ENCODE peak calls at places on chromosome 10, in seven cellular contexts. One of them, this sample, is unnamed.

GRCh38 chr10:132904814-132905649 is 37.3 kb downstream of the CFAP46 start:
- DNase-seq in HepG2: peak
- DNase-seq in GM23338: no peak
- DNase-seq in HCT116: no peak
- DNase-seq in Panc1: no peak
- DNase-seq in HL-60: no peak
- DNase-seq in A549: no peak
- DNase-seq in this sample: peak

GRCh38 chr10:103177123-103177522 is 15.9 kb downstream of the NT5C2 start:
- DNase-seq in GM23338: no peak
- DNase-seq in Panc1: no peak
- DNase-seq in HCT116: no peak
- DNase-seq in HepG2: no peak
- DNase-seq in A549: no peak
- DNase-seq in HL-60: no peak
- DNase-seq in this sample: no peak

GRCh38 chr10:22849077-22849810 is 78.6 kb upstream of the ARMC3 start:
- DNase-seq in A549: no peak
- DNase-seq in HL-60: no peak
- DNase-seq in HepG2: peak
- DNase-seq in Panc1: no peak
- DNase-seq in GM23338: no peak
- DNase-seq in HCT116: no peak
- DNase-seq in this sample: no peak

GRCh38 chr10:61943699-61944444 is 42.4 kb downstream of the ARID5B start:
- DNase-seq in HCT116: no peak
- DNase-seq in HepG2: no peak
- DNase-seq in Panc1: no peak
- DNase-seq in A549: no peak
- DNase-seq in HL-60: no peak
- DNase-seq in GM23338: no peak
- DNase-seq in this sample: no peak

GRCh38 chr10:7826971-7827370 is 8.7 kb downstream of the TAF3 start:
- DNase-seq in A549: peak
- DNase-seq in HCT116: no peak
- DNase-seq in HL-60: no peak
- DNase-seq in Panc1: no peak
- DNase-seq in GM23338: peak
- DNase-seq in HepG2: no peak
- DNase-seq in this sample: peak

GRCh38 chr10:6269953-6270867 is 67.5 kb downstream of the PFKFB3 start:
- DNase-seq in HL-60: no peak
- DNase-seq in Panc1: no peak
- DNase-seq in A549: no peak
- DNase-seq in HepG2: no peak
- DNase-seq in GM23338: no peak
- DNase-seq in HCT116: no peak
- DNase-seq in this sample: no peak

GRCh38 chr10:84076540-84077195 is 62.6 kb upstream of the GHITM start:
- DNase-seq in HCT116: no peak
- DNase-seq in Panc1: no peak
- DNase-seq in HepG2: peak
- DNase-seq in A549: no peak
- DNase-seq in HL-60: no peak
- DNase-seq in GM23338: peak
- DNase-seq in this sample: peak

GRCh38 chr10:44988957-44989620 is 10.5 kb upstream of the DEPP1 start:
- DNase-seq in GM23338: no peak
- DNase-seq in HCT116: no peak
- DNase-seq in HepG2: no peak
- DNase-seq in Panc1: no peak
- DNase-seq in A549: no peak
- DNase-seq in HL-60: no peak
- DNase-seq in this sample: no peak

GRCh38 chr10:43891241-43891640 is 242.6 kb upstream of the ZNF32 start:
- DNase-seq in HL-60: no peak
- DNase-seq in A549: no peak
- DNase-seq in HepG2: no peak
- DNase-seq in GM23338: no peak
- DNase-seq in HCT116: no peak
- DNase-seq in Panc1: no peak
- DNase-seq in this sample: no peak

GRCh38 chr10:48656241-48656921 is 28.3 kb upstream of the WDFY4 start:
- DNase-seq in HepG2: peak
- DNase-seq in HCT116: peak
- DNase-seq in GM23338: peak
- DNase-seq in A549: peak
- DNase-seq in Panc1: peak
- DNase-seq in HL-60: peak
- DNase-seq in this sample: peak

GRCh38 chr10:19956633-19957032 is 140.4 kb downstream of the PLXDC2 start:
- DNase-seq in A549: no peak
- DNase-seq in Panc1: no peak
- DNase-seq in HepG2: no peak
- DNase-seq in HL-60: no peak
- DNase-seq in GM23338: no peak
- DNase-seq in HCT116: no peak
- DNase-seq in this sample: no peak

GRCh38 chr10:131980321-131980720 is 1.4 kb downstream of the BNIP3 start:
- DNase-seq in HCT116: no peak
- DNase-seq in A549: no peak
- DNase-seq in GM23338: no peak
- DNase-seq in Panc1: no peak
- DNase-seq in HL-60: no peak
- DNase-seq in HepG2: no peak
- DNase-seq in this sample: no peak

GRCh38 chr10:58621379-58622077 is 108.9 kb downstream of the BICC1 start:
- DNase-seq in Panc1: no peak
- DNase-seq in A549: no peak
- DNase-seq in HCT116: no peak
- DNase-seq in GM23338: no peak
- DNase-seq in HepG2: no peak
- DNase-seq in HL-60: no peak
- DNase-seq in this sample: no peak

GRCh38 chr10:21315321-21316220 is 209.9 kb downstream of the SKIDA1 start:
- DNase-seq in HepG2: peak
- DNase-seq in HL-60: no peak
- DNase-seq in GM23338: peak
- DNase-seq in HCT116: no peak
- DNase-seq in A549: peak
- DNase-seq in Panc1: no peak
- DNase-seq in this sample: no peak

GRCh38 chr10:30043476-30044270 is 15.7 kb downstream of the JCAD start:
- DNase-seq in A549: no peak
- DNase-seq in Panc1: no peak
- DNase-seq in HL-60: no peak
- DNase-seq in GM23338: no peak
- DNase-seq in HepG2: no peak
- DNase-seq in HCT116: no peak
- DNase-seq in this sample: no peak

GRCh38 chr10:124888262-124888661 is 53.7 kb upstream of the ZRANB1 start:
- DNase-seq in HL-60: no peak
- DNase-seq in GM23338: no peak
- DNase-seq in Panc1: no peak
- DNase-seq in A549: no peak
- DNase-seq in HepG2: no peak
- DNase-seq in HCT116: no peak
- DNase-seq in this sample: no peak

GRCh38 chr10:56116684-56117083 is 244.4 kb downstream of the ZWINT start:
- DNase-seq in Panc1: no peak
- DNase-seq in HepG2: peak
- DNase-seq in A549: no peak
- DNase-seq in HCT116: no peak
- DNase-seq in HL-60: no peak
- DNase-seq in GM23338: peak
- DNase-seq in this sample: no peak

GRCh38 chr10:74097776-74098175 is 52.9 kb downstream of the AP3M1 start:
- DNase-seq in A549: no peak
- DNase-seq in Panc1: no peak
- DNase-seq in HCT116: no peak
- DNase-seq in GM23338: no peak
- DNase-seq in HepG2: no peak
- DNase-seq in HL-60: no peak
- DNase-seq in this sample: no peak

GRCh38 chr10:74096777-74097176 is 53.9 kb downstream of the AP3M1 start:
- DNase-seq in HepG2: no peak
- DNase-seq in A549: no peak
- DNase-seq in Panc1: no peak
- DNase-seq in HL-60: no peak
- DNase-seq in GM23338: no peak
- DNase-seq in HCT116: no peak
- DNase-seq in this sample: no peak

GRCh38 chr10:74104480-74104879 is 46.1 kb downstream of the AP3M1 start:
- DNase-seq in HepG2: no peak
- DNase-seq in HCT116: no peak
- DNase-seq in A549: no peak
- DNase-seq in HL-60: no peak
- DNase-seq in Panc1: no peak
- DNase-seq in GM23338: no peak
- DNase-seq in this sample: no peak

GRCh38 chr10:74103560-74104248 is 46.9 kb downstream of the AP3M1 start:
- DNase-seq in HL-60: no peak
- DNase-seq in HCT116: peak
- DNase-seq in A549: peak
- DNase-seq in GM23338: peak
- DNase-seq in Panc1: no peak
- DNase-seq in HepG2: no peak
- DNase-seq in this sample: no peak

DNA sequence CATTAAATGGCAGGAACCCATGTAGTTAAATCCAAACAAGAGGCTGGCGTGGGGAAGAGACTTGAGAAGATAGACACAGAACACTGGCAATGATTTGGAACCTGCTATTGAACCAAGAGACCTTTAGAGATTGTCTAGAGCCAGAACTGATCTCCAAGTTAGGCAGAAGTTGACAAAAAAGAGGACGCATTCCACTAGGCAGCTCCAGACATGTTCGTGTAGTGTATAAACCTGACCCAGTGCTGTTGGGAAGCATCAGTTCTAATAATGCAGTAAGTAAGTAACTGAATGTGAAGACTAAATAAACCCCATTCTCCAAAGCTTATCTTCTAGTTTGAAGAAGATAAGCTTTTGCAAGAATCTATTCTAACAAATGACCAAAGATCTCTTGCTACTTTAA is 50.8 kb downstream of the AP3M1 start:
- DNase-seq in Panc1: no peak
- DNase-seq in HepG2: no peak
- DNase-seq in HL-60: no peak
- DNase-seq in A549: no peak
- DNase-seq in GM23338: no peak
- DNase-seq in HCT116: no peak
- DNase-seq in this sample: no peak
- TF ChIP-seq REST in Panc1: no peak
- TF ChIP-seq REST in HepG2: no peak
- TF ChIP-seq REST in HL-60: no peak
- TF ChIP-seq REST in A549: no peak
- TF ChIP-seq REST in GM23338: no peak
- TF ChIP-seq REST in HCT116: no peak
- TF ChIP-seq REST in this sample: no peak

GRCh38 chr10:79410315-79411094 is 34.9 kb downstream of the ZCCHC24 start:
- DNase-seq in A549: no peak
- DNase-seq in HL-60: no peak
- DNase-seq in GM23338: no peak
- DNase-seq in HepG2: no peak
- DNase-seq in Panc1: no peak
- DNase-seq in HCT116: no peak
- DNase-seq in this sample: no peak
- TF ChIP-seq REST in A549: no peak
- TF ChIP-seq REST in HL-60: no peak
- TF ChIP-seq REST in GM23338: no peak
- TF ChIP-seq REST in HepG2: no peak
- TF ChIP-seq REST in Panc1: no peak
- TF ChIP-seq REST in HCT116: no peak
- TF ChIP-seq REST in this sample: no peak

GRCh38 chr10:101848408-101848807 is 4.8 kb upstream of the KCNIP2 start:
- DNase-seq in HCT116: no peak
- DNase-seq in GM23338: no peak
- DNase-seq in HepG2: no peak
- DNase-seq in HL-60: no peak
- DNase-seq in A549: no peak
- DNase-seq in Panc1: no peak
- DNase-seq in this sample: no peak

GRCh38 chr10:101856626-101857025 is 13.0 kb upstream of the KCNIP2 start:
- DNase-seq in HCT116: no peak
- DNase-seq in HL-60: no peak
- DNase-seq in Panc1: no peak
- DNase-seq in GM23338: no peak
- DNase-seq in HepG2: no peak
- DNase-seq in A549: no peak
- DNase-seq in this sample: no peak

GRCh38 chr10:101848894-101849351 is 5.3 kb upstream of the KCNIP2 start:
- DNase-seq in A549: no peak
- DNase-seq in HL-60: peak
- DNase-seq in HepG2: no peak
- DNase-seq in GM23338: peak
- DNase-seq in HCT116: no peak
- DNase-seq in Panc1: no peak
- DNase-seq in this sample: no peak

GRCh38 chr10:101850747-101851146 is 7.1 kb upstream of the KCNIP2 start:
- DNase-seq in Panc1: no peak
- DNase-seq in HCT116: no peak
- DNase-seq in HL-60: no peak
- DNase-seq in GM23338: no peak
- DNase-seq in A549: no peak
- DNase-seq in HepG2: no peak
- DNase-seq in this sample: no peak

DNA sequence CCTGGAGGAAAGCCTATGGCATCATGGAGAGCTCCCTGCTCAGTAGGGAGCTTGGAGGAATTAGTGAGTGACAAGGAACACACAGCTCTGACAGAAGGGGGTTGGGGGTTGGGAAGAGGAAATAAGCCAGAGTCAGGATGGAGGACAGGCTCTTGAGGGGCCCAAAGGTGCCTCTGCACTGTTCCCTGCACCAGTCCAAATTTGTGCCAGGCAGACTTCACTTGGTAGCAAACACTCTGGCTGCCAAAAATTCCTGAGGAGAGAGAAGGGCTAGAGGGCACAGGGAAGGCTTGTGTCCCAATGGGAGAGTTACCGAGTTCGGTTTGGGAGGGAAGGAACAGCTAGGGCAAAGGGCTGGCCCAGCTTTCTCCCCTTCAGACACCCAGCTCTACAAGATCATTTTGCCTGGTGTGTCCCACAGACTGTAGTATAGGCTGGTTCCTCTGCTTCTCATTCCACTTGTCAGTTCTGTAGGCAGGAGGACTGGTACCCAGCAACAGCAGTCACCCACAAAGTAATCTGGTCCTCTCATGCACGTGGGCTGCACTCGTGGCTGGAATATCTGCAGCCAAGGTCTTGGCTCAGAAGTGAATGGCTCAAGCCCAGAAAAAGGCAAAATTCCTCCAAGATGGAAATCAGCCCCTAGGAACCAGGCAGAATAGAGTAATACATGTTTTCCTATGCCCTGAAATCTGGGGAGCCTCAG is 8.0 kb upstream of the KCNIP2 start:
- DNase-seq in HCT116: no peak
- DNase-seq in A549: no peak
- DNase-seq in HL-60: no peak
- DNase-seq in Panc1: no peak
- DNase-seq in GM23338: no peak
- DNase-seq in HepG2: no peak
- DNase-seq in this sample: no peak
- TF ChIP-seq REST in HCT116: no peak
- TF ChIP-seq REST in A549: no peak
- TF ChIP-seq REST in HL-60: no peak
- TF ChIP-seq REST in Panc1: no peak
- TF ChIP-seq REST in GM23338: no peak
- TF ChIP-seq REST in HepG2: no peak
- TF ChIP-seq REST in this sample: no peak

GRCh38 chr10:3096149-3096548 is 28.8 kb downstream of the PFKP start:
- DNase-seq in HCT116: no peak
- DNase-seq in Panc1: no peak
- DNase-seq in HL-60: no peak
- DNase-seq in GM23338: no peak
- DNase-seq in A549: no peak
- DNase-seq in HepG2: no peak
- DNase-seq in this sample: no peak
- TF ChIP-seq REST in HCT116: no peak
- TF ChIP-seq REST in Panc1: no peak
- TF ChIP-seq REST in HL-60: no peak
- TF ChIP-seq REST in GM23338: no peak
- TF ChIP-seq REST in A549: no peak
- TF ChIP-seq REST in HepG2: no peak
- TF ChIP-seq REST in this sample: peak

This sample was measured in K562.